ENCODE peak calls at places on chromosomes 7 and 10, in nine cellular contexts. One of them, this sample, is unnamed.
A peak's percentile ranks its signal among the peaks of the same experiment; 100 is the strongest.

GRCh38 chr7:85887133-85887532 is 700.3 kb upstream of the SEMA3D start:
- DNase-seq in prostate gland: no peak
- DNase-seq in SK-N-SH: no peak
- DNase-seq in stomach: no peak
- DNase-seq in vagina: no peak
- DNase-seq in HepG2: no peak
- DNase-seq in Panc1: no peak
- DNase-seq in HL-60: no peak
- DNase-seq in H1: no peak
- DNase-seq in this sample: no peak

GRCh38 chr10:25465582-25466372 is 291.0 kb downstream of the GPR158 start:
- DNase-seq in prostate gland: no peak
- DNase-seq in SK-N-SH: no peak
- DNase-seq in stomach: no peak
- DNase-seq in vagina: no peak
- DNase-seq in HepG2: no peak
- DNase-seq in Panc1: peak; percentile 15
- DNase-seq in HL-60: no peak
- DNase-seq in H1: no peak
- DNase-seq in this sample: no peak

GRCh38 chr10:6170638-6171037 is 32.1 kb upstream of the PFKFB3 start:
- DNase-seq in prostate gland: no peak
- DNase-seq in SK-N-SH: no peak
- DNase-seq in stomach: no peak
- DNase-seq in vagina: no peak
- DNase-seq in HepG2: no peak
- DNase-seq in Panc1: no peak
- DNase-seq in HL-60: no peak
- DNase-seq in H1: no peak
- DNase-seq in this sample: no peak

GRCh38 chr7:2024227-2024918 is 208.4 kb downstream of the MAD1L1 start:
- DNase-seq in prostate gland: no peak
- DNase-seq in SK-N-SH: peak; percentile 30
- DNase-seq in stomach: no peak
- DNase-seq in vagina: no peak
- DNase-seq in HepG2: peak; percentile 9
- DNase-seq in Panc1: no peak
- DNase-seq in HL-60: peak; percentile 68
- DNase-seq in H1: no peak
- DNase-seq in this sample: no peak

GRCh38 chr10:8700689-8701088 is 646.2 kb downstream of the GATA3 start:
- DNase-seq in prostate gland: no peak
- DNase-seq in SK-N-SH: no peak
- DNase-seq in stomach: no peak
- DNase-seq in vagina: no peak
- DNase-seq in HepG2: no peak
- DNase-seq in Panc1: no peak
- DNase-seq in HL-60: no peak
- DNase-seq in H1: no peak
- DNase-seq in this sample: no peak

GRCh38 chr7:95596183-95597135 is at the start of gene PDK4:
- DNase-seq in prostate gland: peak; percentile 97
- DNase-seq in SK-N-SH: peak; percentile 70
- DNase-seq in stomach: peak; percentile 98
- DNase-seq in vagina: no peak
- DNase-seq in HepG2: no peak
- DNase-seq in Panc1: peak; percentile 35
- DNase-seq in HL-60: no peak
- DNase-seq in H1: peak; percentile 85
- DNase-seq in this sample: peak; percentile 97

GRCh38 chr10:68553138-68553537 is 7.0 kb upstream of the TET1 start:
- DNase-seq in prostate gland: no peak
- DNase-seq in SK-N-SH: no peak
- DNase-seq in stomach: no peak
- DNase-seq in vagina: no peak
- DNase-seq in HepG2: no peak
- DNase-seq in Panc1: no peak
- DNase-seq in HL-60: no peak
- DNase-seq in H1: no peak
- DNase-seq in this sample: no peak

GRCh38 chr10:29067161-29067560 is 221.7 kb upstream of the LYZL1 start:
- DNase-seq in prostate gland: no peak
- DNase-seq in SK-N-SH: no peak
- DNase-seq in stomach: no peak
- DNase-seq in vagina: no peak
- DNase-seq in HepG2: no peak
- DNase-seq in Panc1: no peak
- DNase-seq in HL-60: no peak
- DNase-seq in H1: no peak
- DNase-seq in this sample: no peak

GRCh38 chr10:44300666-44301649 is 83.9 kb downstream of the CXCL12 start:
- DNase-seq in prostate gland: no peak
- DNase-seq in SK-N-SH: peak; percentile 55
- DNase-seq in stomach: peak; percentile 67
- DNase-seq in vagina: no peak
- DNase-seq in HepG2: no peak
- DNase-seq in Panc1: no peak
- DNase-seq in HL-60: no peak
- DNase-seq in H1: no peak
- DNase-seq in this sample: peak; percentile 86

GRCh38 chr10:104109908-104110662 is 11.9 kb upstream of the SFR1 start:
- DNase-seq in prostate gland: no peak
- DNase-seq in SK-N-SH: no peak
- DNase-seq in stomach: no peak
- DNase-seq in vagina: no peak
- DNase-seq in HepG2: peak; percentile 35
- DNase-seq in Panc1: no peak
- DNase-seq in HL-60: no peak
- DNase-seq in H1: no peak
- DNase-seq in this sample: no peak

GRCh38 chr7:120089968-120090367 is 183.0 kb upstream of the KCND2 start:
- DNase-seq in prostate gland: no peak
- DNase-seq in SK-N-SH: peak; percentile 3
- DNase-seq in stomach: no peak
- DNase-seq in vagina: no peak
- DNase-seq in HepG2: peak; percentile 9
- DNase-seq in Panc1: no peak
- DNase-seq in HL-60: no peak
- DNase-seq in H1: no peak
- DNase-seq in this sample: no peak

GRCh38 chr10:28676297-28676967 is 889 bp upstream of the BAMBI start:
- DNase-seq in prostate gland: no peak
- DNase-seq in SK-N-SH: no peak
- DNase-seq in stomach: peak; percentile 26
- DNase-seq in vagina: peak; percentile 72
- DNase-seq in HepG2: no peak
- DNase-seq in Panc1: no peak
- DNase-seq in HL-60: peak; percentile 31
- DNase-seq in H1: peak; percentile 66
- DNase-seq in this sample: no peak

GRCh38 chr7:81004098-81004497 is 85.2 kb upstream of the SEMA3C start:
- DNase-seq in prostate gland: no peak
- DNase-seq in SK-N-SH: no peak
- DNase-seq in stomach: no peak
- DNase-seq in vagina: no peak
- DNase-seq in HepG2: no peak
- DNase-seq in Panc1: no peak
- DNase-seq in HL-60: no peak
- DNase-seq in H1: no peak
- DNase-seq in this sample: no peak

GRCh38 chr7:94300176-94300835 is 94.4 kb upstream of the COL1A2 start:
- DNase-seq in prostate gland: no peak
- DNase-seq in SK-N-SH: no peak
- DNase-seq in stomach: no peak
- DNase-seq in vagina: no peak
- DNase-seq in HepG2: no peak
- DNase-seq in Panc1: no peak
- DNase-seq in HL-60: no peak
- DNase-seq in H1: no peak
- DNase-seq in this sample: no peak

GRCh38 chr7:132403465-132404110 is 172.7 kb downstream of the PLXNA4 start:
- DNase-seq in prostate gland: no peak
- DNase-seq in SK-N-SH: no peak
- DNase-seq in stomach: no peak
- DNase-seq in vagina: no peak
- DNase-seq in HepG2: no peak
- DNase-seq in Panc1: no peak
- DNase-seq in HL-60: no peak
- DNase-seq in H1: no peak
- DNase-seq in this sample: no peak

GRCh38 chr7:143407296-143408246 is 1.1 kb downstream of the EPHA1 start:
- DNase-seq in prostate gland: no peak
- DNase-seq in SK-N-SH: no peak
- DNase-seq in stomach: no peak
- DNase-seq in vagina: peak; percentile 90
- DNase-seq in HepG2: no peak
- DNase-seq in Panc1: no peak
- DNase-seq in HL-60: peak; percentile 55
- DNase-seq in H1: no peak
- DNase-seq in this sample: peak; percentile 17

DNA sequence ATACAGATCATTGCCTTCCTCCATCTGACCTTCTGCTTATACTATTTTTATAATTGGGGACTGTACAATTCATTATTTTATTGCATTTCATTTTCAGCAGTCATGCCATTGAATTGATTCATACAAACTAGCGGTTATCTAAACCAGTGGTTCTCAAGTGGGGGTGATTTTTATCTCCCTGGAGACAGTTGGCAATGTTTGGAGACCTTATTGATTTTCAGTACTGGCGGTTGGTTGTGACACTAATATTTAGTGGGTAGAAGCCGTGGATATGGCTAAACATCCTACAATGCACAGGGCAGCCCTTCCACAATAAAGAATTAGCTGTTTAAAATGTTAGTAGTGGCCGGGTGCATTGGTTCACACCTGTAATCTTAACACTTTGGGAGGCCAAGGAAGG is 765.9 kb downstream of the LRMDA start:
- DNase-seq in prostate gland: no peak
- DNase-seq in SK-N-SH: no peak
- DNase-seq in stomach: no peak
- DNase-seq in vagina: no peak
- DNase-seq in HepG2: no peak
- DNase-seq in Panc1: no peak
- DNase-seq in HL-60: no peak
- DNase-seq in H1: no peak
- DNase-seq in this sample: no peak
- H3K27me3 ChIP-seq in prostate gland: no peaks in the 10 kb centered on the region
- H3K27me3 ChIP-seq in SK-N-SH: no peaks in the 10 kb centered on the region
- H3K27me3 ChIP-seq in stomach: no peaks in the 10 kb centered on the region
- H3K27me3 ChIP-seq in vagina: no peaks in the 10 kb centered on the region
- H3K27me3 ChIP-seq in HepG2: no peaks in the 10 kb centered on the region
- H3K27me3 ChIP-seq in Panc1: no peaks in the 10 kb centered on the region
- H3K27me3 ChIP-seq in HL-60: no peaks in the 10 kb centered on the region
- H3K27me3 ChIP-seq in H1: no peaks in the 10 kb centered on the region
- H3K27me3 ChIP-seq in this sample: no peaks in the 10 kb centered on the region

GRCh38 chr10:102660891-102661613 is 16.8 kb downstream of the TRIM8 start:
- DNase-seq in prostate gland: no peak
- DNase-seq in SK-N-SH: peak; percentile 91
- DNase-seq in stomach: peak; percentile 81
- DNase-seq in vagina: no peak
- DNase-seq in HepG2: peak; percentile 72
- DNase-seq in Panc1: no peak
- DNase-seq in HL-60: peak; percentile 62
- DNase-seq in H1: peak; percentile 62
- DNase-seq in this sample: no peak
- TF ChIP-seq POLR2AphosphoS5 in prostate gland: no peak
- TF ChIP-seq POLR2AphosphoS5 in SK-N-SH: no peak
- TF ChIP-seq POLR2AphosphoS5 in stomach: no peak
- TF ChIP-seq POLR2AphosphoS5 in vagina: peak; percentile 73
- TF ChIP-seq POLR2AphosphoS5 in HepG2: no peak
- TF ChIP-seq POLR2AphosphoS5 in Panc1: no peak
- TF ChIP-seq POLR2AphosphoS5 in HL-60: peak; percentile 94
- TF ChIP-seq POLR2AphosphoS5 in H1: no peak
- TF ChIP-seq POLR2AphosphoS5 in this sample: no peak

DNA sequence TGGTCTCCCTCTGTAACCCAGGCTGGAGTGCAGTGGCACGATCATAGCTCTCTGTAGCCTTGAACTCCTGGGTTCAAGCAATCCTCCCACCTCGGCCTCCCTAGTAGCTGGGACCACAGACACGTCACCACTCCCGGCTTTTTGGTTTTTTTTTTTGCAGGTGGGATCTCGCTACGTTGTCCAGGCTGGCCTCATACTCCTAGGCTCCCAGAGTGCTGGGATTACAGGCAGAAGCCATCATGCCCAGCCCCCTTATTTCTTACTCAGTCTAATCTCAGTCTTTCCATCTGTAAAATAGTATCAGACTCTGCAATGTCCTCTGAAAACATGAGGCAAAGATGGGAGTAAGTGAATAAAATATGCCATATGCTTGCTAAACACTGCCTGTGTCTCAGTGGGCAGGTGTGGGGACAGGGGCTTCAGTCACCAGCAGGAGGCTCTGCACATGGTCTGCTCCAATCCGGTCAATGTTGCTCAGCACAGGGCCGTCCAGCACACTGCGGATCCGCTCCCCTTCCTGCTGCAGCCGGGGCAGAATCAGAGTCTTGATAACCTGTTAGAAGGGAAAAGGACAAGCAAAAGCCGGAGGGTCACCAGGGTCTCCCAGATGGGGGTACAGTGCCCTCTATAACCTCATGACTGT is 8.2 kb downstream of the AP4M1 start:
- DNase-seq in prostate gland: no peak
- DNase-seq in SK-N-SH: peak; percentile 56
- DNase-seq in stomach: no peak
- DNase-seq in vagina: no peak
- DNase-seq in HepG2: no peak
- DNase-seq in Panc1: no peak
- DNase-seq in HL-60: no peak
- DNase-seq in H1: no peak
- DNase-seq in this sample: no peak
- H3K27ac ChIP-seq in prostate gland: no peak overlapping the region
- H3K27ac ChIP-seq in SK-N-SH: no peak overlapping the region
- H3K27ac ChIP-seq in stomach: no peak overlapping the region
- H3K27ac ChIP-seq in vagina: no peak overlapping the region
- H3K27ac ChIP-seq in HepG2: no peak overlapping the region
- H3K27ac ChIP-seq in Panc1: no peak overlapping the region
- H3K27ac ChIP-seq in HL-60: no peak overlapping the region
- H3K27ac ChIP-seq in H1: no peak overlapping the region
- H3K27ac ChIP-seq in this sample: no peak overlapping the region

GRCh38 chr7:39827571-39827970 is 122.5 kb upstream of the CDK13 start:
- DNase-seq in prostate gland: no peak
- DNase-seq in SK-N-SH: no peak
- DNase-seq in stomach: no peak
- DNase-seq in vagina: no peak
- DNase-seq in HepG2: no peak
- DNase-seq in Panc1: no peak
- DNase-seq in HL-60: no peak
- DNase-seq in H1: no peak
- DNase-seq in this sample: no peak

GRCh38 chr7:39829028-39829427 is 121.0 kb upstream of the CDK13 start:
- DNase-seq in prostate gland: no peak
- DNase-seq in SK-N-SH: no peak
- DNase-seq in stomach: no peak
- DNase-seq in vagina: no peak
- DNase-seq in HepG2: no peak
- DNase-seq in Panc1: no peak
- DNase-seq in HL-60: no peak
- DNase-seq in H1: no peak
- DNase-seq in this sample: no peak

GRCh38 chr7:39838326-39838725 is 111.7 kb upstream of the CDK13 start:
- DNase-seq in prostate gland: no peak
- DNase-seq in SK-N-SH: no peak
- DNase-seq in stomach: no peak
- DNase-seq in vagina: no peak
- DNase-seq in HepG2: no peak
- DNase-seq in Panc1: no peak
- DNase-seq in HL-60: peak; percentile 36
- DNase-seq in H1: no peak
- DNase-seq in this sample: no peak

GRCh38 chr7:39832519-39833085 is 117.5 kb upstream of the CDK13 start:
- DNase-seq in prostate gland: no peak
- DNase-seq in SK-N-SH: no peak
- DNase-seq in stomach: no peak
- DNase-seq in vagina: no peak
- DNase-seq in HepG2: no peak
- DNase-seq in Panc1: no peak
- DNase-seq in HL-60: no peak
- DNase-seq in H1: no peak
- DNase-seq in this sample: no peak
- H3K27me3 ChIP-seq in prostate gland: no peaks in the 10 kb centered on the region
- H3K27me3 ChIP-seq in SK-N-SH: peaks cover 4% of the 10 kb centered on the region
- H3K27me3 ChIP-seq in stomach: peaks cover 8% of the 10 kb centered on the region
- H3K27me3 ChIP-seq in vagina: no peaks in the 10 kb centered on the region
- H3K27me3 ChIP-seq in HepG2: no peaks in the 10 kb centered on the region
- H3K27me3 ChIP-seq in Panc1: peaks cover 41% of the 10 kb centered on the region
- H3K27me3 ChIP-seq in HL-60: peaks cover 21% of the 10 kb centered on the region
- H3K27me3 ChIP-seq in H1: peaks cover 13% of the 10 kb centered on the region
- H3K27me3 ChIP-seq in this sample: no peaks in the 10 kb centered on the region